ENCODE peak calls at places on chromosome 9, in seven cellular contexts. Y is stomach, J is OCI-LY7, K is SK-N-SH, U is endothelial cell of umbilical vein, B is IMR-90, G is colonic mucosa. R is an unnamed sample. For H3K9me3, the result is how much of the 10 kb centered on the place peaks cover.

GRCh38 chr9:27379311-27380236 is 82.6 kb upstream of the EQTN start:
- DNase-seq in Y (no peak), J (no peak), K (no peak), U (no peak), B (no peak), G (peak), R (no peak)

GRCh38 chr9:33082135-33082534 is 5.7 kb upstream of the SMU1 start:
- DNase-seq in Y (peak), J (no peak), K (no peak), U (peak), B (no peak), G (no peak), R (no peak)

GRCh38 chr9:68446836-68447235 is 90.4 kb downstream of the PGM5 start:
- DNase-seq in Y (no peak), J (no peak), K (no peak), U (no peak), B (peak), G (peak), R (no peak)

GRCh38 chr9:128901379-128901778 is 19.4 kb upstream of the PHYHD1 start:
- DNase-seq in Y (no peak), J (no peak), K (no peak), U (no peak), B (no peak), G (no peak), R (no peak)

GRCh38 chr9:78470741-78471140 is 173.8 kb downstream of the PSAT1 start:
- DNase-seq in Y (no peak), J (no peak), K (no peak), U (no peak), B (no peak), G (no peak), R (no peak)

GRCh38 chr9:38619556-38620447 is 594 bp downstream of the ANKRD18A start:
- DNase-seq in Y (no peak), J (no peak), K (peak), U (no peak), B (no peak), G (peak), R (peak)

GRCh38 chr9:3032898-3033297 is 189.0 kb upstream of the PUM3 start:
- DNase-seq in Y (no peak), J (no peak), K (no peak), U (no peak), B (no peak), G (no peak), R (no peak)

GRCh38 chr9:91023741-91024140 is 222.1 kb downstream of the SYK start:
- DNase-seq in Y (no peak), J (no peak), K (no peak), U (no peak), B (no peak), G (no peak), R (no peak)

GRCh38 chr9:15370496-15371464 is 51.9 kb upstream of the SNAPC3 start:
- DNase-seq in Y (no peak), J (no peak), K (peak), U (no peak), B (no peak), G (no peak), R (no peak)

GRCh38 chr9:108125541-108125940 is 636.0 kb upstream of the KLF4 start:
- DNase-seq in Y (no peak), J (no peak), K (peak), U (no peak), B (no peak), G (no peak), R (no peak)

GRCh38 chr9:94212531-94212930 is 46.6 kb upstream of the ZNF169 start:
- DNase-seq in Y (no peak), J (no peak), K (no peak), U (no peak), B (no peak), G (no peak), R (no peak)

GRCh38 chr9:71812385-71812784 is 44.1 kb upstream of the CEMIP2 start:
- DNase-seq in Y (no peak), J (peak), K (no peak), U (no peak), B (peak), G (no peak), R (no peak)

GRCh38 chr9:136551401-136552116 is 5.7 kb upstream of the NOTCH1 start:
- DNase-seq in Y (peak), J (peak), K (no peak), U (peak), B (peak), G (peak), R (no peak)

GRCh38 chr9:130473009-130473408 is 28.2 kb downstream of the ASS1 start:
- DNase-seq in Y (no peak), J (no peak), K (no peak), U (no peak), B (no peak), G (no peak), R (no peak)

GRCh38 chr9:70747335-70747734 is 332.9 kb upstream of the KLF9 start:
- DNase-seq in Y (no peak), J (no peak), K (no peak), U (no peak), B (no peak), G (no peak), R (no peak)

GRCh38 chr9:131407717-131408195 is 13.9 kb downstream of the PRRC2B start:
- DNase-seq in Y (no peak), J (no peak), K (no peak), U (peak), B (no peak), G (no peak), R (peak)

GRCh38 chr9:72149231-72149975 is at the start of gene GDA:
- DNase-seq in Y (peak), J (no peak), K (no peak), U (no peak), B (no peak), G (peak), R (no peak)

GRCh38 chr9:99259231-99259918 is 37.3 kb downstream of the SEC61B start:
- DNase-seq in Y (peak), J (peak), K (no peak), U (peak), B (no peak), G (peak), R (peak)

GRCh38 chr9:95406114-95406513 is 88.6 kb upstream of the FANCC start:
- DNase-seq in Y (no peak), J (no peak), K (no peak), U (no peak), B (peak), G (peak), R (no peak)

GRCh38 chr9:91187311-91187964 is 174.3 kb downstream of the AUH start:
- DNase-seq in Y (peak), J (no peak), K (no peak), U (no peak), B (no peak), G (no peak), R (no peak)

GRCh38 chr9:70113403-70114022 is 69.9 kb downstream of the MAMDC2 start:
- DNase-seq in Y (peak), J (peak), K (peak), U (peak), B (peak), G (peak), R (peak)

GRCh38 chr9:128007566-128008138 is 26.9 kb upstream of the EEIG1 start:
- DNase-seq in Y (peak), J (peak), K (peak), U (peak), B (peak), G (peak), R (peak)

GRCh38 chr9:72322259-72322658 is 42.7 kb downstream of the ZFAND5 start:
- DNase-seq in Y (no peak), J (no peak), K (no peak), U (no peak), B (peak), G (no peak), R (no peak)

GRCh38 chr9:116151966-116152381 is 1.6 kb upstream of the PAPPA start:
- DNase-seq in Y (no peak), J (no peak), K (no peak), U (peak), B (peak), G (no peak), R (no peak)

GRCh38 chr9:81118416-81118815 is 570.9 kb downstream of the TLE1 start:
- DNase-seq in Y (no peak), J (no peak), K (no peak), U (no peak), B (peak), G (no peak), R (no peak)

GRCh38 chr9:114894801-114895433 is 35.5 kb downstream of the TNFSF8 start:
- DNase-seq in Y (no peak), J (peak), K (no peak), U (peak), B (peak), G (no peak), R (no peak)

GRCh38 chr9:72442212-72442607 is 77.2 kb upstream of the ZFAND5 start:
- DNase-seq in Y (no peak), J (no peak), K (no peak), U (peak), B (peak), G (no peak), R (no peak)

GRCh38 chr9:109918359-109919163 is 138.6 kb downstream of the PALM2AKAP2 start:
- DNase-seq in Y (no peak), J (peak), K (no peak), U (peak), B (no peak), G (peak), R (no peak)

GRCh38 chr9:2859776-2860379 is 16.0 kb upstream of the PUM3 start:
- DNase-seq in Y (peak), J (peak), K (peak), U (peak), B (peak), G (peak), R (peak)

GRCh38 chr9:33287087-33287490 is 3.2 kb upstream of the NFX1 start:
- DNase-seq in Y (peak), J (peak), K (peak), U (peak), B (peak), G (peak), R (no peak)

GRCh38 chr9:129849901-129850300 is 14.6 kb downstream of the USP20 start:
- DNase-seq in Y (no peak), J (no peak), K (no peak), U (peak), B (peak), G (no peak), R (no peak)

DNA sequence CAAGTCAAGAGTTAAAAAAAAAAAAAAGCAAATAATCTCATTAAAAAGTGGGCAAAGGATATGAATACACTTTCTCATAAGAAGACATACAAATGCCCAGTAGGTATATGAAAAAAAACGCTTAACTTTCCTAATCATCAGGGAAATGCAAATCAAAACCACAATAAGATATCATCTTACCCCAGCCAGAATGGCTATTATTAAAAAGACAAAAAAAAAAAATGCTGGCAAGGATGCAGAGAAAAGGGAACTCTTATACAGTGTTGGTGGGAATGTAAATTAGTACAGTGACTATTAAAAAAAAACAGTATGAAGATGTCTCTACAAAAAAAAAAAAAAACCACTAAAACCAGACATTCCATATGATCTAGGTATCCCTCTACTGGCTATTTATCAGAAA is 79.4 kb downstream of the LPAR1 start:
- DNase-seq in Y (no peak), J (no peak), K (no peak), U (no peak), B (no peak), G (no peak), R (no peak)
- TF ChIP-seq CTCF in Y (no peak), J (no peak), K (no peak), U (no peak), B (no peak), G (no peak), R (no peak)

DNA sequence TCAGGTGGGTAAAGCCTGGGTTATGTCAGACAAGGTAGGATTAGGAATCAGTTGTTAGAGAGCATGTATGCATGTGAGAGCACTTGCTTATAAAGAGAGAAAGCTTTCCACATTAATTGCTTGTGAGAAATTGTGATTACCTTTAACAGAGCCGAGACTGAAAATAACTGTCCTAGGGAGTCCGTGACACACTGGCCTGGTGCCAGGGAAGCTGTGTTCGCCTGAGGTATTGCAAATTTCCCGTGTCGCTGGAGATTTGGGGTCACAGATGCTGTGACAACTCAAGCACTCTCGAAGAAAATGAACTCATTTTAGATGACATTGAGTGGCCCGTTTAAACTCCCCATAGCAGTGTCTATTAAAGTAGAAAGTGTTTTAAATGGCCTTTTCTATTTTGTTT is 9.6 kb downstream of the SLC1A1 start:
- DNase-seq in Y (no peak), J (no peak), K (no peak), U (no peak), B (no peak), G (no peak), R (no peak)
- H3K27ac ChIP-seq in Y (no peak), J (no peak), K (no peak), U (no peak), B (no peak), G (no peak), R (no peak)

GRCh38 chr9:24436761-24437160 is 108.9 kb downstream of the IZUMO3 start:
- DNase-seq in Y (no peak), J (no peak), K (no peak), U (no peak), B (no peak), G (no peak), R (no peak)
- H3K9me3 ChIP-seq in Y (under half), J (under half), K (under half), U (under half), B (under half), G (under half), R (under half)

GRCh38 chr9:135403733-135404450 is 75.7 kb upstream of the PPP1R26 start:
- DNase-seq in Y (no peak), J (no peak), K (peak), U (no peak), B (no peak), G (no peak), R (no peak)
- TF ChIP-seq CTCF in Y (no peak), J (no peak), K (no peak), U (no peak), B (no peak), G (no peak), R (no peak)

GRCh38 chr9:97504381-97505216 is 3.1 kb downstream of the TMOD1 start:
- DNase-seq in Y (no peak), J (no peak), K (peak), U (peak), B (peak), G (no peak), R (no peak)
- H3K27ac ChIP-seq in Y (peak), J (no peak), K (peak), U (no peak), B (peak), G (no peak), R (peak)

GRCh38 chr9:101445353-101446029 is 9.9 kb upstream of the ALDOB start:
- DNase-seq in Y (no peak), J (no peak), K (no peak), U (no peak), B (peak), G (no peak), R (no peak)

GRCh38 chr9:101446732-101447131 is 11.2 kb upstream of the ALDOB start:
- DNase-seq in Y (no peak), J (no peak), K (no peak), U (no peak), B (no peak), G (no peak), R (no peak)

GRCh38 chr9:101451498-101451897 is 15.9 kb upstream of the ALDOB start:
- DNase-seq in Y (no peak), J (no peak), K (no peak), U (no peak), B (no peak), G (no peak), R (no peak)

GRCh38 chr9:101448680-101449070 is 13.1 kb upstream of the ALDOB start:
- DNase-seq in Y (no peak), J (no peak), K (no peak), U (no peak), B (no peak), G (no peak), R (no peak)

DNA sequence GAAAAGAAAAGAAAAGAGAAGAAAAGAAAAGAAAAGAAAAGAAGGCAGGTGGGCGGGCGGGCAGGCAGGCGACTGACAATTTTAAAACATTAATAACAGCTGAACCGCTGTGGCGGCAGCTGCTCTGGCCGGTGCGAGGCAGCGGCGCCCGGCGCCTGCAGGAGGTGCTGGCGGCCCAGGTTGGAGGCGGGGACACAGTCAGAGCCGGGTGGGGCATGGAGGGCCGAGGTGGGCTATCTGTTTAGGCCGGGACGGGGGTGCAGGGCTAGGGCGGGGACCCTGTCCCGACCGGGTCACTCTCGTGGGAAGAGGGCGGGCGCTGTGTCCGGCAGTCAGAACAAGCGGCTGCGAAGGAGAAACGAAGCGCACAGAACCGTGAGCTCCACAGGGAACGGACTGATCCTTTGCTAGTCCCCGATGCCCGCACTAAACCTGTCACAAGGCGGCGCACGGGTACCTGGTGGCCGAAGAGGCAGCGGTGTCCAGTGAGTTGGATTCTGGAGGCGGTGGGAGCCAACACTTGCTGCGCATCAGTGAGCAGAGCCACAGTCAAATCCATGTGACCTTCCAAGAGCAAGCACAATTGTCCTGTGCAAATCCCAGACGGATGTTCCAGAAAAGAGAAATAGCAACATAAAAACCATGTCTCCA is 13.6 kb upstream of the ALDOB start:
- DNase-seq in Y (peak), J (peak), K (peak), U (peak), B (peak), G (peak), R (peak)
- H3K9me3 ChIP-seq in Y (under half), J (under half), K (under half), U (under half), B (under half), G (under half), R (under half)

R was measured in lower lobe of right lung.